ENCODE peak calls at places on chromosome 1, in ten cellular contexts. G, K, F, X, H, S, W, T, M and A are unnamed samples.

GRCh38 chr1:175885247-175885646 is 141.9 kb upstream of the TNR start:
- DNase-seq in X (no peak), M (peak; percentile 52), T (no peak), W (no peak), S (peak; percentile 42), G (peak; percentile 62), H (peak; percentile 54), K (peak; percentile 2), F (no peak), A (no peak)

GRCh38 chr1:23122023-23122738 is 46.5 kb downstream of the LUZP1 start:
- DNase-seq in K (peak; percentile 56), F (no peak), X (no peak), G (peak; percentile 78), S (peak; percentile 71), W (no peak), T (peak; percentile 21), H (peak; percentile 81), M (peak; percentile 87), A (no peak)

GRCh38 chr1:200628223-200628868 is 7.8 kb upstream of the KIF14 start:
- DNase-seq in X (peak; percentile 92), K (no peak), H (no peak), M (no peak), W (no peak), S (no peak), T (no peak), F (no peak), G (no peak), A (no peak)

GRCh38 chr1:183633676-183634343 is 1.8 kb downstream of the ARPC5 start:
- DNase-seq in X (peak; percentile 84), W (no peak), F (no peak), H (peak; percentile 92), T (no peak), G (peak; percentile 92), K (peak; percentile 93), S (no peak), M (peak; percentile 85), A (peak; percentile 29)

GRCh38 chr1:89331890-89332289 is 32.0 kb upstream of the GBP6 start:
- DNase-seq in M (no peak), X (no peak), F (no peak), S (no peak), H (no peak), T (no peak), W (no peak), G (no peak), K (no peak), A (no peak)

GRCh38 chr1:160206421-160207117 is 1.4 kb downstream of the PEA15 start:
- DNase-seq in G (peak; percentile 89), F (no peak), T (no peak), K (peak; percentile 92), S (no peak), H (peak; percentile 93), M (peak; percentile 90), X (peak; percentile 25), W (no peak), A (no peak)

GRCh38 chr1:221887758-221888157 is 145.9 kb upstream of the DUSP10 start:
- DNase-seq in W (no peak), G (no peak), T (no peak), X (no peak), K (no peak), H (no peak), S (no peak), F (no peak), M (no peak), A (no peak)

GRCh38 chr1:180244840-180245239 is 14.8 kb downstream of the LHX4 start:
- DNase-seq in W (no peak), M (no peak), F (peak; percentile 14), T (no peak), S (peak; percentile 27), K (no peak), X (no peak), G (no peak), H (no peak), A (no peak)

GRCh38 chr1:179105393-179105792 is 23.5 kb downstream of the TOR3A start:
- DNase-seq in M (no peak), T (no peak), H (peak; percentile 17), F (no peak), G (no peak), X (peak; percentile 30), W (no peak), K (no peak), S (no peak), A (no peak)

GRCh38 chr1:25772692-25773245 is 27.2 kb upstream of the SELENON start:
- DNase-seq in S (no peak), G (no peak), W (no peak), K (no peak), M (no peak), F (no peak), X (no peak), T (no peak), H (no peak), A (no peak)

GRCh38 chr1:152347116-152347728 is 12.6 kb downstream of the FLG2 start:
- DNase-seq in S (no peak), T (peak; percentile 54), F (no peak), H (peak; percentile 41), X (peak; percentile 69), K (peak; percentile 80), M (peak; percentile 72), G (peak; percentile 67), W (no peak), A (peak; percentile 51)

GRCh38 chr1:52427152-52427551 is 22.8 kb downstream of the PRPF38A start:
- DNase-seq in M (no peak), W (no peak), X (no peak), G (no peak), S (no peak), K (no peak), H (no peak), F (no peak), T (no peak), A (no peak)

GRCh38 chr1:17121881-17122280 is 2.6 kb upstream of the PADI2 start:
- DNase-seq in X (no peak), M (peak; percentile 9), W (no peak), S (no peak), G (no peak), F (no peak), K (peak; percentile 24), H (peak; percentile 54), T (no peak), A (no peak)

GRCh38 chr1:17119744-17120482 is 662 bp upstream of the PADI2 start:
- DNase-seq in W (no peak), X (peak; percentile 69), G (no peak), K (no peak), M (no peak), S (no peak), T (no peak), H (no peak), F (peak; percentile 75), A (peak; percentile 27)

GRCh38 chr1:17119076-17119743 is at the start of gene PADI2:
- DNase-seq in K (peak; percentile 22), X (peak; percentile 72), T (peak; percentile 55), W (peak; percentile 73), G (peak; percentile 54), S (no peak), F (peak; percentile 86), M (peak; percentile 26), H (peak; percentile 47), A (peak; percentile 63)

GRCh38 chr1:17120962-17121837 is 1.9 kb upstream of the PADI2 start:
- DNase-seq in K (peak; percentile 34), M (peak; percentile 55), S (no peak), X (no peak), T (peak; percentile 42), F (no peak), W (no peak), H (peak; percentile 80), G (peak; percentile 68), A (peak; percentile 43)

DNA sequence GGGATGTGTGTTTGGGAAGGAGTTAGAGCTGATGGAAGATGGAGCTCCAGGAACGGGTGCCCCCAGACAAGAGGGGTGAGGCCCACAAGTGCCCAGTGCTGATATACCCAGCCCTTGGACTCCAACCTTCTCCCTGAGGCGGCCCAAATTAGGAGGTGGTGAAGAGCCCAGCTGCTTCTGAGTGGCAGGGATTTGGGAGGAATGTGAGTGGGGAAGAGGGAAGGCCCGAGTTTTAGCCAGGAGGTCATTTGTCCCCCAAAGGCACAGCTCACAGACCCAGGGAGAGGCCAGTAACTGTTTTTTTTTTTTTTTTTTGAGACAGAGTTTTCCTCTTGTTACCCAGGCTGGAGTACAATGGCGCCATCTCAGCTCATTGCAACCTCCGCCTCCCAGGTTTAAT is 1.2 kb upstream of the PADI2 start:
- DNase-seq in X (no peak), G (no peak), S (no peak), H (no peak), K (no peak), F (no peak), M (no peak), W (no peak), T (no peak), A (no peak)
- TF ChIP-seq CTCF in X (no peak), G (no peak), S (no peak), H (no peak), K (no peak), F (no peak), M (no peak), W (no peak), T (no peak), A (no peak)

DNA sequence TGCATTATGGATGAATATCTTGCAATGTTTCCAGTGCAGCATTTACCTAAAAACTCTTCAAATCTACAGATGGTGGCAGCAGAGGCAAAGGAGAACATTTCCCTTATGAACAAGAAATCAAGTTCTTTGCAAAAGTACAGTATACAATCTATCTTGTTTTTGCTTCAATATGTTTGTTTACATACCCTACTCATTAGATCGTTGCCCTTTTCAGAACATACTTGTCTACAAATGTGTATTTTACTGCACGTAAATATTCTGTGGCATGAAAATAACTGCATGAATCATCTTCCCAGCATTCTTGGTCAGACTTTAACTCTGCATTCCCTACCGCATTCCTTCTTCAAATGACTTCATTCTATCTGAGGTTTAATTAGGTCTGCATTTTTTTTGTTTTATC is 212.7 kb downstream of the ZP4 start:
- DNase-seq in T (no peak), S (no peak), K (peak; percentile 27), W (no peak), X (peak; percentile 11), H (peak; percentile 61), F (no peak), G (peak; percentile 60), M (no peak), A (no peak)
- TF ChIP-seq CTCF in T (no peak), S (no peak), K (no peak), W (peak; percentile 34), X (no peak), H (no peak), F (no peak), G (peak; percentile 33), M (no peak), A (peak; percentile 63)

GRCh38 chr1:18895317-18895716 is 7.0 kb downstream of the ALDH4A1 start:
- DNase-seq in M (no peak), X (no peak), T (no peak), W (no peak), H (no peak), K (no peak), S (no peak), G (no peak), F (no peak), A (no peak)
- TF ChIP-seq CTCF in M (no peak), X (no peak), T (no peak), W (no peak), H (no peak), K (no peak), S (no peak), G (no peak), F (no peak), A (no peak)

DNA sequence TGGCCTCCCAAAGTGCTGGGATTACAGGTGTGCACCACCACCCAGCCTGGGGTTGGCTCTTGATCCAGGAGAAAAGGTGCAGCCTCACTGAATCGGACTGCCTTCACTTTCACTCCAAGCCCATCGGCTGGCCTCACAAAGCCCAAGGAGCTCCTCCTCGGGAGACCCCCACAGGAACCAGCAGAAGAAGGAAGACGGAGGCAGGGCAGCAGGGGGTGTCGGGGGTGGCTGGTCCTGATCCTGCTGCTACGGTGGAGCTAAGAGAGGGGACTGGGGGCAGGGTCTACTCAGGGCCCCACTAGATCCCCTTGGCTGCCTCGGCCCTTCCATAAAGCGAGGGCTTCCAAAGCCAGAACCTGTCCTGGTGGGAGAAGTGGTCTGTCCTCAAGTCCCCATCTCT is 93.9 kb downstream of the STUM start:
- DNase-seq in M (no peak), W (no peak), G (no peak), H (no peak), K (no peak), F (peak; percentile 23), S (no peak), X (no peak), T (no peak), A (no peak)
- TF ChIP-seq CTCF in M (no peak), W (no peak), G (no peak), H (no peak), K (no peak), F (no peak), S (no peak), X (no peak), T (no peak), A (no peak)